ENCODE peak calls at places on chromosomes 3 and 15, in four cellular contexts. O is left lung, R is esophagus muscularis mucosa, Y is GM23248. K is an unnamed sample.

GRCh38 chr3:171643033-171643432 is 167.2 kb downstream of the PLD1 start:
- DNase-seq in O (no peak), Y (no peak), R (no peak), K (no peak)

GRCh38 chr3:171417813-171418212 is 42.4 kb downstream of the TNIK start:
- DNase-seq in O (no peak), Y (peak; percentile 83), R (no peak), K (no peak)

GRCh38 chr3:123884258-123884831 is at the start of gene MYLK:
- DNase-seq in Y (peak; percentile 96), O (peak; percentile 79), R (no peak), K (no peak)

GRCh38 chr3:159499031-159499793 is 489.4 kb upstream of the IL12A start:
- DNase-seq in R (no peak), Y (peak; percentile 44), O (no peak), K (no peak)

GRCh38 chr3:134797080-134797801 is 2.2 kb downstream of the EPHB1 start:
- DNase-seq in R (peak; percentile 53), O (no peak), Y (no peak), K (peak; percentile 41)

GRCh38 chr15:67945951-67946700 is 106.3 kb upstream of the RNU6-1 start:
- DNase-seq in Y (peak; percentile 31), O (no peak), R (peak; percentile 70), K (no peak)

GRCh38 chr15:76991741-76992645 is 2.9 kb upstream of the PSTPIP1 start:
- DNase-seq in R (no peak), Y (no peak), O (peak; percentile 50), K (no peak)

GRCh38 chr15:70128757-70129140 is 31.0 kb upstream of the TLE3 start:
- DNase-seq in Y (no peak), O (no peak), R (no peak), K (no peak)

GRCh38 chr3:43861635-43862034 is 170.9 kb downstream of the ABHD5 start:
- DNase-seq in O (no peak), R (peak; percentile 39), Y (no peak), K (no peak)

GRCh38 chr3:106247902-106248684 is 379.3 kb upstream of the CBLB start:
- DNase-seq in R (no peak), O (no peak), Y (peak; percentile 46), K (no peak)

GRCh38 chr3:186264608-186265400 is 97.2 kb downstream of the DGKG start:
- DNase-seq in R (no peak), O (no peak), Y (no peak), K (no peak)

GRCh38 chr3:189862385-189863023 is 231.3 kb downstream of the TP63 start:
- DNase-seq in O (no peak), R (no peak), Y (peak; percentile 61), K (no peak)

GRCh38 chr3:159787191-159787590 is 201.4 kb upstream of the IL12A start:
- DNase-seq in O (no peak), R (no peak), Y (peak; percentile 84), K (no peak)

GRCh38 chr15:89016549-89017041 is 71.7 kb upstream of the ABHD2 start:
- DNase-seq in O (no peak), R (no peak), Y (peak; percentile 76), K (no peak)

GRCh38 chr15:25805006-25805405 is 58.1 kb downstream of the ATP10A start:
- DNase-seq in O (no peak), Y (peak; percentile 84), R (peak; percentile 89), K (no peak)

GRCh38 chr3:41369838-41370237 is 170.5 kb downstream of the CTNNB1 start:
- DNase-seq in Y (peak; percentile 19), O (no peak), R (no peak), K (no peak)

DNA sequence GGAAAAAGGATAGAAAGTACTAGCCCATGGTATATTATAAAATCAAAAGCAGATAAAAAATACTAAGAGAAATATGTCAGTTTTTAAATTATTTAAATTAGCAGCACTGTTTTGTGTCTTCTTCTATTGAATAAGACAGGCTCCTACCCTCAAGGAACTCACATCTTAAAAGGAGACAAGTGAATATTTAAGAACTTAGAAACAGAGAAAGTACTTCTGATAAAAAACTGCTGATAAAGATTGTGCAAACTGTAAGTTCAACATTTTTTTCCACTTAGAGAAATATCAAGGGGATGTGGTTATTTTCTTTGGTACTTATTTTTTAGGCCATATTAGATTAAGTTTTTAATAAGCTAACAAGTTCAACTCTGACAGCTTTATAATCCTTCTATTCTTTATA is 3.0 kb upstream of the ANKRD28 start:
- DNase-seq in O (no peak), R (no peak), Y (no peak), K (no peak)
- H3K4me1 ChIP-seq in O (peaks cover 2% of the 10 kb centered on the region), R (peaks cover 32% of the 10 kb centered on the region), Y (peaks cover 43% of the 10 kb centered on the region), K (peaks cover 44% of the 10 kb centered on the region)

DNA sequence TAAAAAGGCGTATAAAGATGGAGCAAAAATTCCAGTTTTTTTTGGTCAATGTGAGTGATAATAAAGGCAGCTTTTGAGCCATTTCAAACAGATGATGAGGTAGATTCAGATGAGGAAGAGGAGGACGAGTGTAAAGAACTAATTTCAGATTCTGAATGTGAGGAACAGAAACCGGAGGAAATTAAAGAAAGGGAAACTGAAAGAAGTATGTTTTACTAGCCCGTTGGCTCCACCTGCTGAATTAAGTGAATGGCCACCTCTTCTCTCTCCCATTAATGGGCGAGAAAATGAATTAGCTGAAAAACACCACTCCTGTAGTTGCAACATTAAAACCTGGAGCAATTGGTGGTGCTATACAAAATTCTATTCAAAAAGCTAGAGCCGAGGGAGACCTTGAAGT is 55.4 kb downstream of the CYP19A1 start:
- DNase-seq in R (no peak), O (no peak), Y (no peak), K (no peak)
- H3K4me1 ChIP-seq in R (peaks cover 8% of the 10 kb centered on the region), O (no peaks in the 10 kb centered on the region), Y (no peaks in the 10 kb centered on the region), K (no peaks in the 10 kb centered on the region)

DNA sequence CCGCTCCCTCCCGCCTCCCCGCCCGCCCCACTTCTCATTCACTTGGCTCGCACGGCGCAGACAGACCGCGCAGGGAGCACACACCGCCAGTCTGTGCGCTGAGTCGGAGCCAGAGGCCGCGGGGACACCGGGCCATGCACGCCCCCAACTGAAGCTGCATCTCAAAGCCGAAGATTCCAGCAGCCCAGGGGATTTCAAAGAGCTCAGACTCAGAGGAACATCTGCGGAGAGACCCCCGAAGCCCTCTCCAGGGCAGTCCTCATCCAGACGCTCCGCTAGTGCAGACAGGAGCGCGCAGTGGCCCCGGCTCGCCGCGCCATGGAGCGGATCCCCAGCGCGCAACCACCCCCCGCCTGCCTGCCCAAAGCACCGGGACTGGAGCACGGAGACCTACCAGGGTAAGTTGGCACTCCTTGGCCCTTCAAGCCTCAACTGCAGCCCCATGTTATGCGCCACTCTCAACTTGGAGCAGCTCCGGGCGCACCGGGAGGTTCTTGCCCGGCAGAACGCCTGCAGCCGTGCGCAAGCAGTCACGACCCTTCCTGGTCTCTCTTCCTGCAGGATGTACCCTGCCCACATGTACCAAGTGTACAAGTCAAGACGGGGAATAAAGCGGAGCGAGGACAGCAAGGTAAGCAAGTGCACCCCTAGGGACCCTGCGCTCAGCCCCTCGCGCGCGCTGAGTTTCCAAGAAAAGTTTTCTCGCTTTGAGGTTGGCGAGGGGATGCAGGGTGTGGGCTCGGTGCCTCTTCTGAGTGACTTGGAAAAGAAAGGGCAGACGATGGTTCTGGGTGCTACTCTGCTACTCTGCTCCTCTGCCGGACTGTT is at the start of gene BHLHE40:
- DNase-seq in Y (no peak), O (peak; percentile 51), R (no peak), K (peak; percentile 43)
- H3K4me1 ChIP-seq in Y (peaks cover 38% of the 10 kb centered on the region), O (peaks cover 17% of the 10 kb centered on the region), R (peaks cover 67% of the 10 kb centered on the region), K (peaks cover 58% of the 10 kb centered on the region)

DNA sequence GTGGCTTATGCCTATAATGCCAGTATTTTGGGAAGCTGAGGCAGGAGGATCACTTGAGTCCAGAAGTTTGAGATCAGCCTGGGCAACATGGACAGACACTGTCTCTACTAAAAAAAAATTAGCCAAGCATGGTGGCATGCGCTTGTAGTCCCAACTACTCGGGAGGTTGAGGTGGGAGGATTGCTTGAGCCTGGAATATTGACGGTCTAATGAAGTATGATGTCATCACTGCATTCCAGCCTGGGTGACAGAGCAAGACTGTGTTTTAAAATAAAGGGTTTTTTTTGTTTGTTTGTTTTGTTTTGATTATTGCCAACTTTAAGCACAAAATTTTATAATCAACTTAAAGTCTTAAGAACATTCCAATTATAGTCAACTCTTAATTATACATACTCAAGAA is 6.8 kb downstream of the PLSCR1 start:
- DNase-seq in Y (no peak), O (no peak), R (no peak), K (no peak)
- H3K4me1 ChIP-seq in Y (peaks cover 3% of the 10 kb centered on the region), O (peaks cover 20% of the 10 kb centered on the region), R (peaks cover 77% of the 10 kb centered on the region), K (peaks cover 10% of the 10 kb centered on the region)

GRCh38 chr3:177683619-177684018 is 486.3 kb upstream of the TBL1XR1 start:
- DNase-seq in O (no peak), Y (no peak), R (no peak), K (no peak)
- H3K4me1 ChIP-seq in O (peaks cover 5% of the 10 kb centered on the region), Y (peaks cover 13% of the 10 kb centered on the region), R (peaks cover 7% of the 10 kb centered on the region), K (peaks cover 3% of the 10 kb centered on the region)

DNA sequence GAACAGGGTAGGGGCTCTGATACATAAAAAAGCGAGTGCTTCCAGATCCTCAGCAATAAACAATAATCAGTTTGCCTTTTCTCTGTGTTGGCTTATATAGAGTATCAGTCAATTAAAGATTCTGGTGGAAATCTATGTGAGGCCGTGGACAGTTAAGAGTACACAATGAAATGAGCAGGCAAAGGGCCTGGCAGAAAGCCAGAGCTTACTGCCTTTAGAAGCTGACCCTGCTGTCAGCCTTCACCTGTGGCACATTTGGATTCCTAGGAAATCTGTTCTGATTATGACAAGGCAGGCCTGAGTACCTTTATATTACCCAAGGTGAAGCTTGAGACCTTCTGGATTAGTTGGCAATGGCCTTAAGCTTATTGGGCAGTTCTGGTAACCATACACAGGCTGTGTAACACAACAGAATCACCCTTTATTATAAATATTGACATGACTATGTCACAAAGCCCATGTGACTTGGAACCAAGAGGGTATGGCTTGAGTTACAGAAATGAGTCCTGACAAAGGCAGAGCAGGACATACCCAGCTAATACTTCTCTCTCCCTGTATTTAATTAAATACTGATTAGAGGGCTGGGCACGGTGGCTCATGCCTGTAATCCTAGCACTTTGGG is 43.2 kb downstream of the NBEAL2 start:
- DNase-seq in R (no peak), Y (peak; percentile 40), O (no peak), K (no peak)
- H3K4me1 ChIP-seq in R (peaks cover 39% of the 10 kb centered on the region), Y (peaks cover 23% of the 10 kb centered on the region), O (peaks cover 2% of the 10 kb centered on the region), K (peaks cover 9% of the 10 kb centered on the region)

GRCh38 chr3:129500334-129500658 is 28.1 kb upstream of the RHO start:
- DNase-seq in Y (no peak), O (no peak), R (no peak), K (no peak)
- H3K4me1 ChIP-seq in Y (peaks cover 13% of the 10 kb centered on the region), O (peaks cover 7% of the 10 kb centered on the region), R (no peaks in the 10 kb centered on the region), K (no peaks in the 10 kb centered on the region)

K was measured in CD8-positive, alpha-beta T cell.